ENCODE peak calls at places on chromosome 21, in five cellular contexts. Y, G, F, L and W are unnamed samples.

GRCh38 chr21:38721055-38721454 is 84.7 kb upstream of the ETS2 start:
- DNase-seq in Y (no peak), G (no peak), F (no peak), L (no peak), W (no peak)

GRCh38 chr21:32306021-32306780 is 7.5 kb downstream of the MRAP start:
- DNase-seq in Y (no peak), G (no peak), F (no peak), L (peak), W (no peak)

GRCh38 chr21:46355161-46356004 is 31.4 kb downstream of the PCNT start:
- DNase-seq in Y (no peak), G (no peak), F (no peak), L (no peak), W (no peak)

GRCh38 chr21:21165063-21165645 is 166.9 kb downstream of the NCAM2 start:
- DNase-seq in Y (no peak), G (no peak), F (no peak), L (peak), W (no peak)

GRCh38 chr21:38766987-38767722 is 38.6 kb upstream of the ETS2 start:
- DNase-seq in Y (peak), G (no peak), F (no peak), L (no peak), W (peak)

GRCh38 chr21:43868461-43868860 is 3.4 kb downstream of the AGPAT3 start:
- DNase-seq in Y (no peak), G (no peak), F (no peak), L (no peak), W (peak)

GRCh38 chr21:38756746-38757145 is 49.0 kb upstream of the ETS2 start:
- DNase-seq in Y (no peak), G (no peak), F (no peak), L (no peak), W (no peak)

GRCh38 chr21:27024316-27024715 is 57.4 kb upstream of the ADAMTS5 start:
- DNase-seq in Y (no peak), G (no peak), F (no peak), L (no peak), W (no peak)

GRCh38 chr21:25700741-25701140 is 34.0 kb downstream of the ATP5PF start:
- DNase-seq in Y (no peak), G (no peak), F (no peak), L (no peak), W (no peak)

GRCh38 chr21:31658053-31658452 is 1.4 kb upstream of the SOD1 start:
- DNase-seq in Y (peak), G (peak), F (no peak), L (no peak), W (no peak)

GRCh38 chr21:39037807-39038405 is 145.3 kb downstream of the PSMG1 start:
- DNase-seq in Y (no peak), G (no peak), F (no peak), L (no peak), W (no peak)

GRCh38 chr21:43938751-43939442 is 73.2 kb upstream of the TRAPPC10 start:
- DNase-seq in Y (peak), G (peak), F (peak), L (peak), W (peak)

GRCh38 chr21:43994085-43994484 is 18.0 kb upstream of the TRAPPC10 start:
- DNase-seq in Y (no peak), G (peak), F (no peak), L (no peak), W (no peak)

GRCh38 chr21:19123053-19123452 is 719.5 kb upstream of the TMPRSS15 start:
- DNase-seq in Y (no peak), G (no peak), F (no peak), L (no peak), W (no peak)

GRCh38 chr21:33229776-33230517 is at the start of gene IFNAR2:
- DNase-seq in Y (peak), G (peak), F (peak), L (peak), W (peak)

GRCh38 chr21:21387891-21388290 is 389.7 kb downstream of the NCAM2 start:
- DNase-seq in Y (no peak), G (no peak), F (no peak), L (no peak), W (no peak)

GRCh38 chr21:26587621-26588260 is 14.7 kb upstream of the CYYR1 start:
- DNase-seq in Y (no peak), G (no peak), F (no peak), L (peak), W (no peak)

GRCh38 chr21:32475162-32475812 is 62.8 kb downstream of the EVA1C start:
- DNase-seq in Y (no peak), G (no peak), F (no peak), L (no peak), W (no peak)

GRCh38 chr21:37511848-37512247 is 145.3 kb downstream of the DYRK1A start:
- DNase-seq in Y (no peak), G (no peak), F (no peak), L (no peak), W (no peak)

GRCh38 chr21:37508341-37508740 is 141.8 kb downstream of the DYRK1A start:
- DNase-seq in Y (no peak), G (no peak), F (no peak), L (no peak), W (no peak)

GRCh38 chr21:37513383-37513782 is 146.8 kb downstream of the DYRK1A start:
- DNase-seq in Y (no peak), G (no peak), F (no peak), L (no peak), W (no peak)

GRCh38 chr21:37507716-37508115 is 141.1 kb downstream of the DYRK1A start:
- DNase-seq in Y (no peak), G (no peak), F (no peak), L (no peak), W (no peak)

DNA sequence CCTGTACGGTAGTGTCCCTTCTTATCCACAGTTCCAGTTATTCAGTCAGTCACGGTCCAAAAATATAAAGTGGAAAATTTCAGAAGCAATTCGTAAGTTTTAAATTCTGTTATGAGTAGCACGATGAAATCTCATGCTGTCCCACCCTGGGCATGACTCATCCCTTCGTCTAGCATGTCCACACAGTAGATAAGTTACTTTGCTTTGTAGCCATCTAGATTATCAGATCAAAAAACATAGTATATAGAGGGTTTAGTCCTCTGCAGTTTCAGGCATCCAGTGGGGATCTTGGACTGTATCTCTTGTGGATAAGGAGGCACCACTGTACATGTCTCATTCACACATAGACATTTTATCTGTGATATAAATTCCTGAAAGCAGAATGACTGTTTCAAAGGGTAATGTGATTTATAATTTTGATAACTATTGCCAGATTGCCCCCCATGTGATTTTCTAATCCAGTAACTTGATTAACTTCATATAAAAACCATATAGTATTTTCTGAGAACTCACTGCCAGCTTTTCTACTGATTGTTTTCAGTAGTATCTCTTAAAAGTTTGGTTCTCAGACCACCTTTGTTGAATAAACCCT is 143.3 kb downstream of the DYRK1A start:
- DNase-seq in Y (no peak), G (no peak), F (no peak), L (peak), W (no peak)
- TF ChIP-seq EP300 in Y (no peak), G (no peak), F (no peak), L (peak), W (no peak)

GRCh38 chr21:34768326-34768725 is 99.5 kb downstream of the CLIC6 start:
- DNase-seq in Y (no peak), G (no peak), F (no peak), L (no peak), W (no peak)

GRCh38 chr21:34770581-34770980 is 101.8 kb downstream of the CLIC6 start:
- DNase-seq in Y (no peak), G (no peak), F (no peak), L (no peak), W (no peak)

GRCh38 chr21:34775793-34776192 is 107.0 kb downstream of the CLIC6 start:
- DNase-seq in Y (no peak), G (no peak), F (no peak), L (no peak), W (no peak)

GRCh38 chr21:34774750-34775149 is 106.0 kb downstream of the CLIC6 start:
- DNase-seq in Y (no peak), G (no peak), F (no peak), L (no peak), W (no peak)

DNA sequence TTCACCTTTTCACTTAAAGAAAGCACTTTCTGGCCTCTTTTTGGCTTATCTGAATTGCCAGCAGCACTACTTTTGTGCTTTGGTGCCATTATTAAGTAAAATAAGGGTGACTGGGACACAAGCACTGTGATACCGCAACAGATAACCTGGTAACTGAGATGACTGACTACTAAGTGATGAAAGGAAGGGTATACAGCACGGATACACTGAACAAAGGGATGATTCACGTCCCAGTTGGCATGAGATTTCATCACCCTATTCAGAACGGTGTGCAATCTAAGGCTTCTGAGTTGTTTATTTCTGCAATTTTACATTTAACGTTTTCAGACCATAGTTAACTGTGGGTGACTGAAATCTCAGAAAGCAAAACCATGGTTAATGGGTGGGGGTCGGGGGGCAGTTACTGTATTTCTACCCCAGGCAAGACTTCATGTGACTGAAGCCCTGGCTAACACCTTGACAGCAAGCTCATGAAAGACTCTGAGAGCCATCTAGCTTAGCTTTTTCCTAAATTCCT is 102.8 kb downstream of the CLIC6 start:
- DNase-seq in Y (no peak), G (no peak), F (no peak), L (no peak), W (no peak)
- TF ChIP-seq EP300 in Y (no peak), G (no peak), F (no peak), L (no peak), W (no peak)

GRCh38 chr21:41957991-41958766 is 4.4 kb upstream of the C2CD2 start:
- DNase-seq in Y (peak), G (peak), F (peak), L (no peak), W (peak)
- TF ChIP-seq EP300 in Y (no peak), G (no peak), F (peak), L (peak), W (no peak)

GRCh38 chr21:45109831-45110492 is 35.6 kb downstream of the ADARB1 start:
- DNase-seq in Y (peak), G (no peak), F (no peak), L (no peak), W (no peak)
- TF ChIP-seq EP300 in Y (no peak), G (no peak), F (no peak), L (no peak), W (no peak)

GRCh38 chr21:29558331-29558730 is 259.6 kb downstream of the BACH1 start:
- DNase-seq in Y (no peak), G (no peak), F (no peak), L (no peak), W (no peak)

GRCh38 chr21:29555601-29556000 is 256.9 kb downstream of the BACH1 start:
- DNase-seq in Y (no peak), G (no peak), F (no peak), L (no peak), W (no peak)

GRCh38 chr21:29557200-29557599 is 258.5 kb downstream of the BACH1 start:
- DNase-seq in Y (no peak), G (no peak), F (no peak), L (no peak), W (no peak)
- TF ChIP-seq EP300 in Y (no peak), G (no peak), F (no peak), L (no peak), W (no peak)

DNA sequence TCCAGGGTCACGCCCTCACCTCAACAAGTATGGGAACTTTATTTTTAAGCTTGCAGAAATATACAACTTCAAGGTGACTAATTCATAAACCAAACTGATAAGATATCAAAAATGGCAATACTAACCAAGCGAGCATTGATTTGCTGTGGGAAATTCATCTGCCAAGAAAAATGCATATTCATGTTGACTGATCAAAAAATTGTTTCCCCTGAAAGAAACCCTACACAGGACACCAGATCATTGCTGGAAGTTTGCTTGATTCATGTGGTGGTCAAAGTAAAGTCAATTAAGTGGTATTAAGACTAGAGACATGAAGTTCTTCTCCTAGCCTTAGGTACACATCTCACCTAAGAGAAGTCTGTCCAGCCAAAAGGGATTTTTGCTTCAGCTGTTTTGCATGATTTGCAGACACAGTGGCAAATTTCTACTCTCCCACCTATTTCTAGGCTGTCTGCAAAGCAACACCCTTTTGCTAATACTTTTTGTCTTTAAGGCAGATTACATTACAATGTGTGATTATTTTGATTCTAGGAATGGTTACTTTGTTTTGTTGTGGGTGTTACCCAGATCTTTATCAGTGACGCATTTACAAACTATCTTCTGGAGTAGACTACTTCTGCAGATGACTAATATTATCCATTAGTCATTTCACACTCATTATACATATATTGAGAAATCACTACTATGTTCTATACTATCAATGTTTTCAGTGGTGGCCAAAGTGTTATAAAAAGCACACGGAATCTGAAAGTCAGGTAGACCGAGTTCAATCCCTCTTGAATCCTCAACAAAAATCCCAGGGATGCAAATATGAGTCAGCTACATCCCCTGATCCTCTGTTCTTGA is 12.3 kb downstream of the SAMSN1 start:
- DNase-seq in Y (no peak), G (no peak), F (no peak), L (no peak), W (no peak)
- TF ChIP-seq EP300 in Y (no peak), G (no peak), F (no peak), L (no peak), W (no peak)